ENCODE peak calls at places on chromosomes 13 and 19, in four cellular contexts. X, H, J and W are unnamed samples.

GRCh38 chr13:59846845-59847620 is 316.7 kb downstream of the DIAPH3 start:
- DNase-seq in X (no peak), H (no peak), J (no peak), W (no peak)

GRCh38 chr13:91162180-91162579 is 185.3 kb upstream of the MIR17HG start:
- DNase-seq in X (no peak), H (no peak), J (no peak), W (no peak)

GRCh38 chr19:48735031-48735615 is 5.3 kb downstream of the RASIP1 start:
- DNase-seq in X (no peak), H (no peak), J (no peak), W (peak; percentile 95)

GRCh38 chr13:43333176-43333575 is 309.8 kb downstream of the DNAJC15 start:
- DNase-seq in X (no peak), H (no peak), J (no peak), W (no peak)

GRCh38 chr19:373391-374182 is 29.0 kb upstream of the MIER2 start:
- DNase-seq in X (no peak), H (peak; percentile 63), J (no peak), W (no peak)

GRCh38 chr19:45137179-45137761 is 23.5 kb downstream of the NKPD1 start:
- DNase-seq in X (no peak), H (no peak), J (no peak), W (no peak)

GRCh38 chr19:5563941-5564612 is 3.7 kb downstream of the TINCR start:
- DNase-seq in X (no peak), H (no peak), J (no peak), W (peak; percentile 63)

GRCh38 chr13:96492758-96493157 is 402.9 kb downstream of the HS6ST3 start:
- DNase-seq in X (no peak), H (no peak), J (no peak), W (no peak)

GRCh38 chr13:29920018-29920643 is 69.7 kb upstream of the UBL3 start:
- DNase-seq in X (no peak), H (no peak), J (peak; percentile 63), W (no peak)

GRCh38 chr19:45767881-45768643 is 990 bp downstream of the SIX5 start:
- DNase-seq in X (no peak), H (peak; percentile 67), J (peak; percentile 41), W (peak; percentile 89)

GRCh38 chr19:30326076-30326710 is 46.0 kb upstream of the ZNF536 start:
- DNase-seq in X (no peak), H (no peak), J (no peak), W (no peak)

GRCh38 chr19:42297034-42297433 is 4.9 kb upstream of the PRR19 start:
- DNase-seq in X (no peak), H (no peak), J (no peak), W (no peak)

GRCh38 chr13:113046883-113047244 is 58.7 kb upstream of the F7 start:
- DNase-seq in X (no peak), H (no peak), J (no peak), W (no peak)

GRCh38 chr13:30480292-30480947 is 14.7 kb upstream of the HMGB1 start:
- DNase-seq in X (no peak), H (no peak), J (no peak), W (no peak)

GRCh38 chr19:50489461-50490011 is 12.9 kb upstream of the GARIN5A start:
- DNase-seq in X (no peak), H (no peak), J (no peak), W (no peak)

GRCh38 chr19:5955638-5955935 is 22.4 kb downstream of the RANBP3 start:
- DNase-seq in X (no peak), H (no peak), J (no peak), W (no peak)

GRCh38 chr19:29510701-29511265 is 15.0 kb upstream of the VSTM2B start:
- DNase-seq in X (no peak), H (no peak), J (no peak), W (no peak)

GRCh38 chr19:2986951-2987491 is 9.7 kb downstream of the TLE6 start:
- DNase-seq in X (no peak), H (no peak), J (no peak), W (no peak)

GRCh38 chr19:47741544-47742125 is 3.7 kb upstream of the NOP53 start:
- DNase-seq in X (no peak), H (no peak), J (no peak), W (no peak)

GRCh38 chr19:10871711-10872550 is 578 bp downstream of the CARM1 start:
- DNase-seq in X (no peak), H (peak; percentile 67), J (no peak), W (no peak)

GRCh38 chr13:30364133-30364532 is 56.8 kb upstream of the KATNAL1 start:
- DNase-seq in X (no peak), H (peak; percentile 50), J (no peak), W (no peak)

GRCh38 chr19:18731562-18732008 is 48.1 kb downstream of the CRTC1 start:
- DNase-seq in X (no peak), H (peak; percentile 77), J (peak; percentile 32), W (no peak)

GRCh38 chr19:35109395-35110112 is 6.1 kb upstream of the FXYD3 start:
- DNase-seq in X (no peak), H (no peak), J (no peak), W (peak; percentile 54)

GRCh38 chr19:11106477-11106876 is 17.2 kb downstream of the LDLR start:
- DNase-seq in X (no peak), H (no peak), J (no peak), W (no peak)

GRCh38 chr19:53034054-53034453 is 10.5 kb upstream of the ERVV-2 start:
- DNase-seq in X (no peak), H (no peak), J (no peak), W (no peak)

GRCh38 chr19:53034948-53035675 is 9.4 kb upstream of the ERVV-2 start:
- DNase-seq in X (no peak), H (no peak), J (no peak), W (no peak)

GRCh38 chr19:53041366-53041765 is 3.2 kb upstream of the ERVV-2 start:
- DNase-seq in X (no peak), H (no peak), J (no peak), W (no peak)

GRCh38 chr19:53037101-53038097 is 7.1 kb upstream of the ERVV-2 start:
- DNase-seq in X (no peak), H (peak; percentile 39), J (no peak), W (no peak)
- TF ChIP-seq USF2 in X (no peak), H (no peak), J (no peak), W (no peak)

GRCh38 chr13:99392806-99393135 is 85.6 kb upstream of the GPR183 start:
- DNase-seq in X (no peak), H (no peak), J (no peak), W (no peak)

GRCh38 chr13:99390601-99391000 is 83.4 kb upstream of the GPR183 start:
- DNase-seq in X (no peak), H (no peak), J (no peak), W (no peak)

GRCh38 chr13:99393791-99394735 is 86.9 kb upstream of the GPR183 start:
- DNase-seq in X (no peak), H (no peak), J (no peak), W (no peak)

GRCh38 chr13:99389520-99390304 is 82.5 kb upstream of the GPR183 start:
- DNase-seq in X (no peak), H (no peak), J (no peak), W (no peak)

DNA sequence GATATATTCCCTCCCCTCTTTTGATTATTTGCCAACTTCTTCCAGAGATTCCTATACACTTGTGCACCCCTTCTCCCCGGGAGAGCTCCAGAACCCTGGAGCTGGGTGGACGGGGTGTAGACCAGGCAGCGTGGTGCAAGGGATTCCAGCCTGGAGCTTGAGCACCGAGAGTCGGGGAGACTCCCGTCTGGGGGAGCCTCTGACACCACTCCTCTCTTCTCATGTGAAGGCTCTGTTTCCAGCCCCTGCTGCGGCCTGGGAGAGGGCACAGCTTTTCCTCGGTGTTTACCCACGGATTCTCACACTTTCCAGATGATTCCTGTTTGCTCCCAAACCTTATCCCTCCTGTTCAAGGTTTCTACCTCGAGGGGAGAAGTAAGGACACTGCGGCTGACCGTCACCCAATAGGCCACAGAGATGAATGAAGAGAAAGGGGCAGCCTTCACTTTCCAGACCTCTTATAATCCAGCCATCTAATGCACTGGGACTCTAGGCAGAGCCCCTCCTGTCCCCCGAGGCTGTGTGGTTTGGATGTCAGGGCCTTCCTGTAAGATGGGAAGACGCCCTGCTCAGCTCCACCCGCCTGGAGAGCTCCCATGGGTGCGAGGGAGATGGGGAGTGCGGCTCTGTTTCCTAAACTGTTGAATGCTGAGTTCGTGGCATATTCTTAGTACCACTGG is 85.1 kb upstream of the GPR183 start:
- DNase-seq in X (no peak), H (no peak), J (no peak), W (no peak)
- TF ChIP-seq KDM1A in X (no peak), H (no peak), J (no peak), W (no peak)

DNA sequence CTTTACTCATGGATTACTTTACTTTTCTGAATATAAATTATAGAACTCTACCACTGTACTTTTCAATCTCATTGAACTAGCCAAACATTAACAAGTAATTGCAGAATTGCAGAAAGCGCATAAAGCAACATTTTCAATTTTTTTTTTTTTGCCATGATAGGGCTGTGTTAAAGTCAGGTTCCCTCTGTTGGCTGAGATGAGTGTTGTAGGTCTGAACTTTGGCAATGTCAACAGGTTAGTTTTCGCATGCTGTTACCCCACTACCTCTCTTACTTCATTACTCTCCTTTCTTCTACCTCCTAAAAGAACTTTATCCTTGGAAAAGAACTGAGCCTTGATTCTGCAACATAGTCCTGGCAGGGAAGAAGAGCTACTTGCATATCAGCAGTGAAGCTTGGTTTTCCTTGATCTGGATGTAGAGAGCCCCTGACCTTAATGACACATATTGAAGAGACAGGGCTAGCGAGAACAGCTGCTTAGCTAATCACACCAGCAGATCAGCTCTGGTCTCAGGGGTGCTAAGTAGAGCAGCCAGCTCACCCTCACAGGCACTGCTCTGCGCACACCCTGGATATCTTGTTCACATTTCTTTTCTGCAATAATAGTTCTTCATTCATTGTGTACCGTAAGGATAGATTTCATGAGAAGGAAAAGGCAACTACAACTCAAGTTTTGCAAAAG is 119.5 kb downstream of the FLT1 start:
- DNase-seq in X (no peak), H (peak; percentile 8), J (no peak), W (no peak)
- TF ChIP-seq MAFK in X (no peak), H (no peak), J (no peak), W (no peak)

GRCh38 chr13:76812206-76812882 is 73.9 kb downstream of the KCTD12 start:
- DNase-seq in X (no peak), H (no peak), J (no peak), W (no peak)
- TF ChIP-seq USF2 in X (no peak), H (no peak), J (no peak), W (no peak)

GRCh38 chr19:57302020-57302465 is 18.2 kb upstream of the ZNF543 start:
- DNase-seq in X (no peak), H (no peak), J (no peak), W (no peak)
- TF ChIP-seq KDM1A in X (no peak), H (no peak), J (no peak), W (no peak)

DNA sequence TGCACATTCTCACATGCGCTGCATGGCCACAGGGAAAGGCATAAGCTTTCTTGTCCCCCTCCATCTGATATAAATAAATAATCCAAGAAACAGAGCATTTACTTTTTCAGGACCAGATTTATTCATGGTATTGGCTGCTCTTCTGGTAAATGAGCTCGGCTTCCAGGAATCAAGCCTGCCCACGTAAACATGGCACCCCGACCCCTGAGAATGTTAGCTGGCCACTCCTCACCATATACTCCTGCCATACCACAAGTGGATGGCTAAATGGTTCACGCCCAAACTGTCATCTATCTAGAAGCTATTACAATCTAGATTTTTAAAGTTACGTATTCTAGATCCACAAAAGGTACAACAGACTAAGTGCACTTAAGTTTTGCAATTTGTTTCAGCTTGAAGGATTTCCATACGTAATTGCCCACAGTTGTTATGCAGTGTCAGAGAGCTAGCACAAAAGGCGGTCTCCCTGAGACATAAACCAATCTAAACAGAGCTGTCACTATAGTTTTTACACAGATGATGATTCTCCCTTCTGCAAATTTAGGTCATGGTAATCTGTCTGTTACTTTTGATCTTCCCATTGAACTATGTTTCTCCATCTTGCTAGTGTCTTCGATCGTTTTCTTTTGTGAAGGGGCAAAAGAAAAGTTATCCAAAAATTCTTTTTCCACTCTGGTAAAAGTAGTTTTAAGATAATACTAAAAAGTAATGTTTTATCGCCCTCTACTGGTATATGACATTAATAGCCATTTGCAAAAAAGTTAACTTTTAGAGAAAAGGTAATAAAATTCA is 16.2 kb upstream of the FOXO1 start:
- DNase-seq in X (no peak), H (no peak), J (no peak), W (peak; percentile 7)
- TF ChIP-seq MAFK in X (no peak), H (no peak), J (no peak), W (no peak)